ENCODE peak calls at places on chromosomes 6 and 20, in seven cellular contexts. One of them, this sample, is unnamed.

GRCh38 chr20:41003143-41003932 is 25.3 kb upstream of the TOP1 start:
- DNase-seq in naive thymus-derived CD8-positive, alpha-beta T cell: peak; percentile 26
- DNase-seq in endothelial cell: no peak
- DNase-seq in NB4: peak; percentile 87
- DNase-seq in cardiac septum: peak; percentile 79
- DNase-seq in chondrocyte: no peak
- DNase-seq in T-helper 17 cell: peak; percentile 39
- DNase-seq in this sample: peak; percentile 97

GRCh38 chr6:54775586-54775985 is 71.0 kb upstream of the FAM83B start:
- DNase-seq in naive thymus-derived CD8-positive, alpha-beta T cell: no peak
- DNase-seq in endothelial cell: no peak
- DNase-seq in NB4: no peak
- DNase-seq in cardiac septum: no peak
- DNase-seq in chondrocyte: no peak
- DNase-seq in T-helper 17 cell: no peak
- DNase-seq in this sample: no peak

GRCh38 chr6:33375143-33375649 is 16.4 kb upstream of the KIFC1 start:
- DNase-seq in naive thymus-derived CD8-positive, alpha-beta T cell: no peak
- DNase-seq in endothelial cell: no peak
- DNase-seq in NB4: peak; percentile 60
- DNase-seq in cardiac septum: no peak
- DNase-seq in chondrocyte: no peak
- DNase-seq in T-helper 17 cell: no peak
- DNase-seq in this sample: peak; percentile 49

GRCh38 chr6:50239853-50240252 is 190.1 kb upstream of the DEFB112 start:
- DNase-seq in naive thymus-derived CD8-positive, alpha-beta T cell: no peak
- DNase-seq in endothelial cell: no peak
- DNase-seq in NB4: no peak
- DNase-seq in cardiac septum: no peak
- DNase-seq in chondrocyte: no peak
- DNase-seq in T-helper 17 cell: no peak
- DNase-seq in this sample: no peak

GRCh38 chr6:10269814-10270472 is 144.9 kb downstream of the TFAP2A start:
- DNase-seq in naive thymus-derived CD8-positive, alpha-beta T cell: no peak
- DNase-seq in endothelial cell: no peak
- DNase-seq in NB4: no peak
- DNase-seq in cardiac septum: no peak
- DNase-seq in chondrocyte: no peak
- DNase-seq in T-helper 17 cell: no peak
- DNase-seq in this sample: peak; percentile 35

GRCh38 chr6:12967686-12968085 is 251.1 kb downstream of the PHACTR1 start:
- DNase-seq in naive thymus-derived CD8-positive, alpha-beta T cell: no peak
- DNase-seq in endothelial cell: no peak
- DNase-seq in NB4: peak; percentile 75
- DNase-seq in cardiac septum: no peak
- DNase-seq in chondrocyte: no peak
- DNase-seq in T-helper 17 cell: no peak
- DNase-seq in this sample: no peak

GRCh38 chr6:44270526-44271405 is 516 bp downstream of the TMEM151B start:
- DNase-seq in naive thymus-derived CD8-positive, alpha-beta T cell: no peak
- DNase-seq in endothelial cell: peak; percentile 59
- DNase-seq in NB4: no peak
- DNase-seq in cardiac septum: no peak
- DNase-seq in chondrocyte: no peak
- DNase-seq in T-helper 17 cell: no peak
- DNase-seq in this sample: no peak

GRCh38 chr20:53677447-53678314 is 84.0 kb upstream of the ZNF217 start:
- DNase-seq in naive thymus-derived CD8-positive, alpha-beta T cell: no peak
- DNase-seq in endothelial cell: peak; percentile 37
- DNase-seq in NB4: peak; percentile 97
- DNase-seq in cardiac septum: no peak
- DNase-seq in chondrocyte: no peak
- DNase-seq in T-helper 17 cell: no peak
- DNase-seq in this sample: no peak

GRCh38 chr6:7900621-7901020 is 10.0 kb downstream of the TXNDC5 start:
- DNase-seq in naive thymus-derived CD8-positive, alpha-beta T cell: no peak
- DNase-seq in endothelial cell: no peak
- DNase-seq in NB4: no peak
- DNase-seq in cardiac septum: no peak
- DNase-seq in chondrocyte: no peak
- DNase-seq in T-helper 17 cell: no peak
- DNase-seq in this sample: no peak

GRCh38 chr6:109118955-109119354 is 23.6 kb downstream of the CEP57L1 start:
- DNase-seq in naive thymus-derived CD8-positive, alpha-beta T cell: no peak
- DNase-seq in endothelial cell: no peak
- DNase-seq in NB4: no peak
- DNase-seq in cardiac septum: no peak
- DNase-seq in chondrocyte: no peak
- DNase-seq in T-helper 17 cell: no peak
- DNase-seq in this sample: no peak

GRCh38 chr20:9966966-9967365 is 67.8 kb upstream of the ANKEF1 start:
- DNase-seq in naive thymus-derived CD8-positive, alpha-beta T cell: no peak
- DNase-seq in endothelial cell: no peak
- DNase-seq in NB4: peak; percentile 16
- DNase-seq in cardiac septum: no peak
- DNase-seq in chondrocyte: no peak
- DNase-seq in T-helper 17 cell: no peak
- DNase-seq in this sample: no peak

GRCh38 chr6:15960740-15961629 is 167.9 kb upstream of the MYLIP start:
- DNase-seq in naive thymus-derived CD8-positive, alpha-beta T cell: no peak
- DNase-seq in endothelial cell: no peak
- DNase-seq in NB4: peak; percentile 62
- DNase-seq in cardiac septum: no peak
- DNase-seq in chondrocyte: no peak
- DNase-seq in T-helper 17 cell: no peak
- DNase-seq in this sample: no peak

GRCh38 chr20:31666258-31667042 is 28.7 kb downstream of the COX4I2 start:
- DNase-seq in naive thymus-derived CD8-positive, alpha-beta T cell: peak; percentile 28
- DNase-seq in endothelial cell: no peak
- DNase-seq in NB4: peak; percentile 96
- DNase-seq in cardiac septum: no peak
- DNase-seq in chondrocyte: no peak
- DNase-seq in T-helper 17 cell: no peak
- DNase-seq in this sample: no peak

GRCh38 chr6:92538296-92538695 is 881.1 kb downstream of the EPHA7 start:
- DNase-seq in naive thymus-derived CD8-positive, alpha-beta T cell: no peak
- DNase-seq in endothelial cell: no peak
- DNase-seq in NB4: no peak
- DNase-seq in cardiac septum: no peak
- DNase-seq in chondrocyte: no peak
- DNase-seq in T-helper 17 cell: no peak
- DNase-seq in this sample: peak; percentile 72

This sample was measured in kidney epithelial cell.